ENCODE peak calls at places on chromosomes 4 and X, in nine cellular contexts. J is breast epithelium, K is A549, P is thoracic aorta, G is left lung, E is PC-3, C is AG04450, S is ovary, F is GM23338. V is an unnamed sample.

GRCh38 chrX:115892056-115892708 is 278.4 kb upstream of the AGTR2 start:
- DNase-seq in J (no peak), K (no peak), P (no peak), G (peak), E (peak), C (no peak), S (no peak), F (no peak), V (no peak)

GRCh38 chr4:142265536-142265935 is 580.6 kb downstream of the INPP4B start:
- DNase-seq in J (no peak), K (peak), P (peak), G (no peak), E (peak), C (no peak), S (no peak), F (no peak), V (no peak)

GRCh38 chrX:132501606-132502005 is 12.8 kb upstream of the MBNL3 start:
- DNase-seq in J (no peak), K (no peak), P (no peak), G (no peak), E (no peak), C (no peak), S (no peak), F (no peak), V (no peak)

GRCh38 chrX:96440941-96441340 is 243.7 kb upstream of the DIAPH2 start:
- DNase-seq in J (no peak), K (no peak), P (no peak), G (no peak), E (no peak), C (no peak), S (peak), F (no peak), V (no peak)

GRCh38 chr4:110898290-110898689 is 275.4 kb upstream of the PITX2 start:
- DNase-seq in J (no peak), K (no peak), P (no peak), G (no peak), E (no peak), C (no peak), S (no peak), F (no peak), V (no peak)

GRCh38 chrX:48505481-48505880 is 3.3 kb upstream of the PORCN start:
- DNase-seq in J (no peak), K (no peak), P (no peak), G (no peak), E (no peak), C (no peak), S (no peak), F (no peak), V (no peak)

GRCh38 chr4:178196751-178197150 is 754.5 kb upstream of the AGA start:
- DNase-seq in J (no peak), K (no peak), P (no peak), G (no peak), E (no peak), C (no peak), S (no peak), F (no peak), V (no peak)

GRCh38 chr4:82509029-82509428 is 52.8 kb downstream of the TMEM150C start:
- DNase-seq in J (no peak), K (no peak), P (no peak), G (no peak), E (no peak), C (no peak), S (no peak), F (no peak), V (no peak)

GRCh38 chrX:30892591-30892990 is 3.5 kb upstream of the TAB3 start:
- DNase-seq in J (no peak), K (no peak), P (no peak), G (no peak), E (peak), C (no peak), S (no peak), F (peak), V (no peak)

DNA sequence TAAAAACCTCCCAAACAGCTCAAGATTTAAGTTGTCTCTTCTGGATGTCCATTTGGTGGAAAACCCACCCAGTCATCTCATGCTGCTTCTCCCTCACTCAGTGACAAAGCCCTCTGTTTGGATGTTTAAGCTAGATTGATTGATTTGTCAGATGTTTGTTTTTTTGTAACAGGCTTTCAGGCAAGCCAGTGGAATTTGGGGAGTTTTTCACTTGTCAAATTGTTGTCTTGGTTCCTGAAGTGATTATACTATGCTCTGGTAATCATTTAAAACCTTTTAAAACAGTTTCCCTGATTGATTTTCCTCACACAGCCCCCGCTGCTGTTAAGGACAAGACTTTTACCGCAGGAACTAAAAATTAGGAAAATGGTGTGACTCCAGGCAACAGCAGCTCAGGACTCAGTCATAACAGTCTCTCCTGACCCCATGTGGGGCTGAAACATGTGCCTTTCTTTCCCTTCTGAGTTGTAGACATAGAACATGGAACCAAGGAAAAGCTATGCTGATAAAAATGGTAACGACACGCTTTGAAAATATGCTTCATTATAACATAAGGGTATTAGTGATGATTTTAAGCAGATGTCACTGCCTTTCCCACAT is 40.8 kb upstream of the SETD7 start:
- DNase-seq in J (no peak), K (no peak), P (no peak), G (no peak), E (peak), C (no peak), S (no peak), F (no peak), V (no peak)
- H3K27ac ChIP-seq in J (no peak), K (peak), P (no peak), G (no peak), E (peak), C (no peak), S (no peak), F (no peak), V (no peak)

GRCh38 chr4:54660145-54660535 is 2.4 kb downstream of the KIT start:
- DNase-seq in J (no peak), K (no peak), P (no peak), G (no peak), E (peak), C (no peak), S (no peak), F (no peak), V (no peak)

GRCh38 chr4:54658321-54659093 is 750 bp downstream of the KIT start:
- DNase-seq in J (no peak), K (no peak), P (no peak), G (peak), E (peak), C (no peak), S (peak), F (peak), V (peak)

GRCh38 chr4:54661156-54661555 is 3.4 kb downstream of the KIT start:
- DNase-seq in J (no peak), K (no peak), P (no peak), G (no peak), E (peak), C (no peak), S (no peak), F (no peak), V (no peak)

GRCh38 chr4:54660591-54660990 is 2.8 kb downstream of the KIT start:
- DNase-seq in J (no peak), K (no peak), P (no peak), G (no peak), E (no peak), C (no peak), S (no peak), F (no peak), V (no peak)

GRCh38 chr4:54659213-54660144 is 1.7 kb downstream of the KIT start:
- DNase-seq in J (no peak), K (no peak), P (no peak), G (no peak), E (no peak), C (no peak), S (peak), F (peak), V (no peak)
- H3K27ac ChIP-seq in J (peak), K (no peak), P (peak), G (no peak), E (no peak), C (no peak), S (no peak), F (no peak), V (peak)

DNA sequence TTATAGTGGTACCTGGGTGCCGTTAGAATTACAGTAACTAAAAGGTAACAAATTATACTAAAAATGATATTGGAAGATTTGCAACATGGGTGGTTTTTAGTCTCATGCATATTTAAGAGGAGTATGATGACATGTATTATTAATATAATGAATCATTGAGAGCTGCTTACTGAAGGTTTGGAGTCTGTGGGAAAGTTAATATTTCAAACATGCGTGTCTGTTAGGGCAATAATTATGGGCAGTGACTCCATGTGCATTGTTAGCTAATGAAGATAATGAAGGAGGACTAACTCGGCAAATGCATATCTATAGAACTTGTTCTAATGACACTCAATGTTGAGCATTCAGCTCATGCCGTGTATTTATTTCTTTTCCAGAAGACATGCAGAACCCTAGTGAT is 47.1 kb downstream of the MTHFD2L start:
- DNase-seq in J (no peak), K (no peak), P (no peak), G (no peak), E (no peak), C (no peak), S (no peak), F (no peak), V (no peak)
- H3K27ac ChIP-seq in J (no peak), K (no peak), P (no peak), G (no peak), E (no peak), C (no peak), S (no peak), F (no peak), V (no peak)

DNA sequence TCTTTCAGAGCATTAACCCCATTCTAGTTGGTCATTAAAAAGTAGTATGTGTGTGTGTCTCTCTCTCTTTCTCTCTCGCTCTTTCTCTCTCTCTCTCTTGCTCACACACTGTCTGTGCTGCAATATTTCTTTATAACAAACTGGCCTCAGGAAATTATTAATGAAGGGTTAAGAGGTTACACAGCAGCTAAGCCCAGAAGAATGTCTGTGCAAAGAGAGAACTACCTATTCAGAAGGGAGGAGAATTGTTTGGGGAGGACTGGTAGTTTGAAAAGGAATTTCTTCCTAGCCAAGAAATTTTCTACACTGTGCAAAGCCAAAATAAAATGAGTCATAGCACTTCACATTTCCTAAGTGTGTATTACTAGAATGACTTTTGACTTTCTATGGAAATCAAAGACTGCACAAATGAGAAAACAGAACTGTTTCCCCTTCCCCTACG is 22.2 kb downstream of the PDGFC start:
- DNase-seq in J (no peak), K (no peak), P (no peak), G (no peak), E (peak), C (no peak), S (no peak), F (no peak), V (no peak)
- H3K27ac ChIP-seq in J (no peak), K (peak), P (peak), G (peak), E (peak), C (no peak), S (no peak), F (no peak), V (peak)

GRCh38 chrX:143635915-143636314 is at the start of gene SLITRK4:
- DNase-seq in J (no peak), K (no peak), P (no peak), G (no peak), E (peak), C (no peak), S (no peak), F (peak), V (no peak)

GRCh38 chrX:143632625-143633387 is 3.1 kb downstream of the SLITRK4 start:
- DNase-seq in J (no peak), K (no peak), P (no peak), G (no peak), E (peak), C (no peak), S (no peak), F (peak), V (no peak)

GRCh38 chrX:143633530-143634372 is 2.1 kb downstream of the SLITRK4 start:
- DNase-seq in J (no peak), K (no peak), P (no peak), G (no peak), E (peak), C (no peak), S (no peak), F (peak), V (peak)

GRCh38 chrX:143634701-143635442 is 1.0 kb downstream of the SLITRK4 start:
- DNase-seq in J (no peak), K (no peak), P (no peak), G (no peak), E (peak), C (no peak), S (no peak), F (peak), V (peak)

GRCh38 chrX:143634373-143634685 is 1.6 kb downstream of the SLITRK4 start:
- DNase-seq in J (no peak), K (no peak), P (no peak), G (no peak), E (no peak), C (no peak), S (no peak), F (no peak), V (no peak)
- H3K27ac ChIP-seq in J (no peak), K (no peak), P (no peak), G (no peak), E (no peak), C (no peak), S (no peak), F (no peak), V (no peak)

DNA sequence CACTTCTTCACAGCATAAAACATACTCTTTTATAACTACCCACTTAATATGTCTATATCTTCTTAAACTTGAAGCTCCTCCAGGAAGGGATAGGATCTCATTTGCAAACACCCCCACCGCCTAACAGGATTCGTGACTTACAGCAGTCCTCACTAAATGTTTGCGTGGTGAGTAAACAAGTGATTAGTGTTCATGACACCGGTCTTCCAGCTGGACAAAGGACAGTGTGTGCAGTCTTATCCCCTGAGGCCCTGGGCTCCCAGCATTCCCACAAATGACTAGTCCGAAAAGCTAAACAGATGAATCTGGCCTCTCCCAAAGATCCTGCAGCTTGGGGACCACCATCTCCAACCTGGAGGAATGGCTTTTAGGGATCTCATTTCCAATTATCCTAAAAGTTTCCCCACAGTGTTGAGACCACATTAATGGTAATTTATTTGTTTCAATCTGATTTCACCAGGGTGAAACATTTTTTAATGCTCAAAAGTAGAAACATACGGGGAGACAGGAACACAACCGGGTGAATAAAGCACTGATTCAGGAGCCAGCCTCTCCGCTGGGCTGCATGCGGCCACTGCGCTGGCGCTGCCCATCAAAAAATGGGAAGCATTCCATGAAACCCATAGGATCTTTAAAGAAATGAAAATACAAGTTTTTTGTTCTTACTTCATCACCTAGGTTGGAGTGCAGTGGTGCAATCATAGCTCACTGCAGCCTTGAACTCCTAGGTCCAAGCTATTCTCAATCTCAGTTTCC is 69.2 kb downstream of the HADH start:
- DNase-seq in J (no peak), K (no peak), P (no peak), G (no peak), E (peak), C (peak), S (no peak), F (no peak), V (no peak)
- H3K27ac ChIP-seq in J (no peak), K (no peak), P (no peak), G (no peak), E (peak), C (no peak), S (no peak), F (no peak), V (no peak)

V was measured in lower lobe of right lung.